ENCODE peak calls at places on chromosome 17, in four cellular contexts. One of them, this sample, is unnamed.

GRCh38 chr17:16346721-16347271 is 6.5 kb downstream of the CENPV start:
- DNase-seq in CD8-positive, alpha-beta T cell: no peak
- DNase-seq in uterus: no peak
- DNase-seq in tibial artery: no peak
- DNase-seq in this sample: no peak

GRCh38 chr17:17537311-17538099 is 41.3 kb upstream of the RASD1 start:
- DNase-seq in CD8-positive, alpha-beta T cell: no peak
- DNase-seq in uterus: no peak
- DNase-seq in tibial artery: no peak
- DNase-seq in this sample: no peak

GRCh38 chr17:62933986-62934385 is 32.0 kb upstream of the TANC2 start:
- DNase-seq in CD8-positive, alpha-beta T cell: no peak
- DNase-seq in uterus: no peak
- DNase-seq in tibial artery: no peak
- DNase-seq in this sample: no peak

GRCh38 chr17:48181653-48182052 is 74.1 kb downstream of the SNX11 start:
- DNase-seq in CD8-positive, alpha-beta T cell: no peak
- DNase-seq in uterus: no peak
- DNase-seq in tibial artery: no peak
- DNase-seq in this sample: no peak

GRCh38 chr17:83203472-83204221 is 124.2 kb downstream of the METRNL start:
- DNase-seq in CD8-positive, alpha-beta T cell: peak
- DNase-seq in uterus: peak
- DNase-seq in tibial artery: peak
- DNase-seq in this sample: no peak

GRCh38 chr17:51372345-51373004 is 112.1 kb downstream of the UTP18 start:
- DNase-seq in CD8-positive, alpha-beta T cell: no peak
- DNase-seq in uterus: no peak
- DNase-seq in tibial artery: peak
- DNase-seq in this sample: no peak

GRCh38 chr17:78990349-78991016 is 10.8 kb upstream of the LGALS3BP start:
- DNase-seq in CD8-positive, alpha-beta T cell: no peak
- DNase-seq in uterus: no peak
- DNase-seq in tibial artery: no peak
- DNase-seq in this sample: no peak

GRCh38 chr17:4947411-4948165 is 742 bp downstream of the PFN1 start:
- DNase-seq in CD8-positive, alpha-beta T cell: peak
- DNase-seq in uterus: peak
- DNase-seq in tibial artery: peak
- DNase-seq in this sample: no peak

GRCh38 chr17:1577186-1577585 is 14.6 kb upstream of the PITPNA start:
- DNase-seq in CD8-positive, alpha-beta T cell: no peak
- DNase-seq in uterus: peak
- DNase-seq in tibial artery: peak
- DNase-seq in this sample: peak

GRCh38 chr17:64418506-64419339 is 28.1 kb upstream of the PECAM1 start:
- DNase-seq in CD8-positive, alpha-beta T cell: no peak
- DNase-seq in uterus: no peak
- DNase-seq in tibial artery: no peak
- DNase-seq in this sample: no peak

GRCh38 chr17:74566132-74566753 is 1.1 kb downstream of the CD300H start:
- DNase-seq in CD8-positive, alpha-beta T cell: peak
- DNase-seq in uterus: no peak
- DNase-seq in tibial artery: peak
- DNase-seq in this sample: peak

GRCh38 chr17:15432807-15433547 is 34.4 kb downstream of the CDRT4 start:
- DNase-seq in CD8-positive, alpha-beta T cell: no peak
- DNase-seq in uterus: peak
- DNase-seq in tibial artery: no peak
- DNase-seq in this sample: no peak

GRCh38 chr17:51707216-51707615 is 446.9 kb downstream of the UTP18 start:
- DNase-seq in CD8-positive, alpha-beta T cell: no peak
- DNase-seq in uterus: no peak
- DNase-seq in tibial artery: no peak
- DNase-seq in this sample: peak

GRCh38 chr17:56737741-56738161 is 96.0 kb downstream of the C17orf67 start:
- DNase-seq in CD8-positive, alpha-beta T cell: no peak
- DNase-seq in uterus: no peak
- DNase-seq in tibial artery: no peak
- DNase-seq in this sample: no peak

GRCh38 chr17:3959295-3959899 is 4.8 kb downstream of the ATP2A3 start:
- DNase-seq in CD8-positive, alpha-beta T cell: no peak
- DNase-seq in uterus: no peak
- DNase-seq in tibial artery: no peak
- DNase-seq in this sample: no peak

GRCh38 chr17:19329136-19329535 is 33.4 kb downstream of the B9D1 start:
- DNase-seq in CD8-positive, alpha-beta T cell: no peak
- DNase-seq in uterus: no peak
- DNase-seq in tibial artery: no peak
- DNase-seq in this sample: no peak

GRCh38 chr17:63956296-63956920 is 16.3 kb downstream of the SCN4A start:
- DNase-seq in CD8-positive, alpha-beta T cell: no peak
- DNase-seq in uterus: no peak
- DNase-seq in tibial artery: no peak
- DNase-seq in this sample: no peak

GRCh38 chr17:66737524-66737923 is 97.4 kb upstream of the CACNG5 start:
- DNase-seq in CD8-positive, alpha-beta T cell: no peak
- DNase-seq in uterus: no peak
- DNase-seq in tibial artery: no peak
- DNase-seq in this sample: no peak

GRCh38 chr17:40978752-40979151 is 5.4 kb downstream of the KRT40 start:
- DNase-seq in CD8-positive, alpha-beta T cell: no peak
- DNase-seq in uterus: no peak
- DNase-seq in tibial artery: no peak
- DNase-seq in this sample: no peak

GRCh38 chr17:27269978-27270377 is 23.9 kb upstream of the WSB1 start:
- DNase-seq in CD8-positive, alpha-beta T cell: no peak
- DNase-seq in uterus: no peak
- DNase-seq in tibial artery: no peak
- DNase-seq in this sample: no peak

GRCh38 chr17:7974638-7975131 is 27.7 kb upstream of the GUCY2D start:
- DNase-seq in CD8-positive, alpha-beta T cell: no peak
- DNase-seq in uterus: no peak
- DNase-seq in tibial artery: no peak
- DNase-seq in this sample: no peak

GRCh38 chr17:35051579-35052239 is 11.8 kb downstream of the RFFL start:
- DNase-seq in CD8-positive, alpha-beta T cell: no peak
- DNase-seq in uterus: no peak
- DNase-seq in tibial artery: no peak
- DNase-seq in this sample: no peak

GRCh38 chr17:73118139-73118538 is 25.7 kb upstream of the SLC39A11 start:
- DNase-seq in CD8-positive, alpha-beta T cell: no peak
- DNase-seq in uterus: no peak
- DNase-seq in tibial artery: no peak
- DNase-seq in this sample: no peak

GRCh38 chr17:76966486-76967181 is 98.4 kb downstream of the MGAT5B start:
- DNase-seq in CD8-positive, alpha-beta T cell: no peak
- DNase-seq in uterus: no peak
- DNase-seq in tibial artery: no peak
- DNase-seq in this sample: no peak

GRCh38 chr17:40559016-40559853 is 6.0 kb downstream of the CCR7 start:
- DNase-seq in CD8-positive, alpha-beta T cell: no peak
- DNase-seq in uterus: peak
- DNase-seq in tibial artery: no peak
- DNase-seq in this sample: no peak

GRCh38 chr17:13140750-13141149 is 122.9 kb upstream of the ELAC2 start:
- DNase-seq in CD8-positive, alpha-beta T cell: no peak
- DNase-seq in uterus: no peak
- DNase-seq in tibial artery: no peak
- DNase-seq in this sample: no peak

GRCh38 chr17:56141046-56141839 is 12.0 kb upstream of the ANKFN1 start:
- DNase-seq in CD8-positive, alpha-beta T cell: no peak
- DNase-seq in uterus: no peak
- DNase-seq in tibial artery: no peak
- DNase-seq in this sample: no peak

GRCh38 chr17:37574427-37574826 is 34.8 kb downstream of the SYNRG start:
- DNase-seq in CD8-positive, alpha-beta T cell: no peak
- DNase-seq in uterus: no peak
- DNase-seq in tibial artery: no peak
- DNase-seq in this sample: no peak

GRCh38 chr17:37571674-37572073 is 37.5 kb downstream of the SYNRG start:
- DNase-seq in CD8-positive, alpha-beta T cell: no peak
- DNase-seq in uterus: no peak
- DNase-seq in tibial artery: no peak
- DNase-seq in this sample: no peak

GRCh38 chr17:37567137-37567927 is 41.9 kb downstream of the SYNRG start:
- DNase-seq in CD8-positive, alpha-beta T cell: no peak
- DNase-seq in uterus: no peak
- DNase-seq in tibial artery: no peak
- DNase-seq in this sample: no peak

GRCh38 chr17:37568350-37569053 is 40.7 kb downstream of the SYNRG start:
- DNase-seq in CD8-positive, alpha-beta T cell: no peak
- DNase-seq in uterus: no peak
- DNase-seq in tibial artery: no peak
- DNase-seq in this sample: no peak

GRCh38 chr17:37570527-37571093 is 38.6 kb downstream of the SYNRG start:
- DNase-seq in CD8-positive, alpha-beta T cell: peak
- DNase-seq in uterus: no peak
- DNase-seq in tibial artery: no peak
- DNase-seq in this sample: peak
- TF ChIP-seq CTCF in CD8-positive, alpha-beta T cell: no peak
- TF ChIP-seq CTCF in uterus: no peak
- TF ChIP-seq CTCF in tibial artery: no peak
- TF ChIP-seq CTCF in this sample: peak

DNA sequence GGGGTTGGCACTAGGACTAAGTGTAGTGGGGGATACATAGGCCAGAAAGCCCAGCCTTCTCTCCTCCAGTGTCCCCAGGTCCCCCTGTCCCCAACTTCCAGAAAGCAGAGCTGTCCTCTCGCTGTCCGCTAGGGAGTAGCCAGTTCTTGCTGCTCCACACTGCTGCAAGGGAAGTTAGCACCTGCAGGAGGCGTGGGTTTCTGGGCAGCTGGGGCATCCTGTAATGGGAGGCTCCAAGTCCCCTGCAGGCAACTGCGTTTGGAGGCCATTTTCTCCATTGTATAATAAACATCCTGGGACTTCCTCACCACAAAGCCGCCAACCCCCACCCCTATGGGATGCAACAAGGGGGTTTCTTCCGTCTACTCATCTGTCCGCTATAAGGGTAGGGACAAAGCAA is 1.7 kb downstream of the RPRML start:
- DNase-seq in CD8-positive, alpha-beta T cell: no peak
- DNase-seq in uterus: no peak
- DNase-seq in tibial artery: no peak
- DNase-seq in this sample: no peak
- TF ChIP-seq CTCF in CD8-positive, alpha-beta T cell: no peak
- TF ChIP-seq CTCF in uterus: no peak
- TF ChIP-seq CTCF in tibial artery: no peak
- TF ChIP-seq CTCF in this sample: peak

GRCh38 chr17:55054429-55054828 is 85.9 kb downstream of the STXBP4 start:
- DNase-seq in CD8-positive, alpha-beta T cell: no peak
- DNase-seq in uterus: no peak
- DNase-seq in tibial artery: no peak
- DNase-seq in this sample: no peak

GRCh38 chr17:55056530-55056929 is 88.0 kb downstream of the STXBP4 start:
- DNase-seq in CD8-positive, alpha-beta T cell: no peak
- DNase-seq in uterus: no peak
- DNase-seq in tibial artery: no peak
- DNase-seq in this sample: no peak

GRCh38 chr17:55059724-55060123 is 91.2 kb downstream of the STXBP4 start:
- DNase-seq in CD8-positive, alpha-beta T cell: no peak
- DNase-seq in uterus: no peak
- DNase-seq in tibial artery: no peak
- DNase-seq in this sample: no peak

GRCh38 chr17:55057184-55057583 is 88.6 kb downstream of the STXBP4 start:
- DNase-seq in CD8-positive, alpha-beta T cell: no peak
- DNase-seq in uterus: no peak
- DNase-seq in tibial artery: no peak
- DNase-seq in this sample: no peak

DNA sequence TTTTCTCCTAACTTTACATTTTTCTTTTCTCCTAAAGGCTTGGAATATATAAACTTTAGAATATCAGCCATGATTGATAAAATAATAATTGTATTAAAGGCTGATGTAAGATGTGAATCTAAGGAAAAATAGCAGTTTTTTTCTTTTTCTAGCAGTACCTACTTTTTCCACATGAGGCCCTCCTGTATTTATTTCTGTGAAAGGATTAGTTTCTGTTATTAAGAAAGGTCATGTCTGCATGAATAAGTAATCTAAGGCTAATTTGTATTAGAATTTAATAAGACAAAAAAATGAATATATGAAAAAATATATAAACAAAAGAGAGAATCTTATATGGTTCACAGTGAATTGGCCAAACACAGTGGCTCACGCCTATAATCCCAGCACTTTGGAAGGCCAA is 85.3 kb downstream of the STXBP4 start:
- DNase-seq in CD8-positive, alpha-beta T cell: no peak
- DNase-seq in uterus: no peak
- DNase-seq in tibial artery: no peak
- DNase-seq in this sample: no peak
- TF ChIP-seq CTCF in CD8-positive, alpha-beta T cell: no peak
- TF ChIP-seq CTCF in uterus: peak
- TF ChIP-seq CTCF in tibial artery: peak
- TF ChIP-seq CTCF in this sample: peak

GRCh38 chr17:68600881-68601564 is at the start of gene FAM20A:
- DNase-seq in CD8-positive, alpha-beta T cell: no peak
- DNase-seq in uterus: peak
- DNase-seq in tibial artery: no peak
- DNase-seq in this sample: no peak

GRCh38 chr17:68599873-68600122 is 1.4 kb downstream of the FAM20A start:
- DNase-seq in CD8-positive, alpha-beta T cell: no peak
- DNase-seq in uterus: peak
- DNase-seq in tibial artery: no peak
- DNase-seq in this sample: no peak

GRCh38 chr17:68601565-68602266 is 549 bp upstream of the FAM20A start:
- DNase-seq in CD8-positive, alpha-beta T cell: no peak
- DNase-seq in uterus: no peak
- DNase-seq in tibial artery: no peak
- DNase-seq in this sample: no peak

GRCh38 chr17:68599091-68599872 is 1.9 kb downstream of the FAM20A start:
- DNase-seq in CD8-positive, alpha-beta T cell: no peak
- DNase-seq in uterus: peak
- DNase-seq in tibial artery: no peak
- DNase-seq in this sample: peak

DNA sequence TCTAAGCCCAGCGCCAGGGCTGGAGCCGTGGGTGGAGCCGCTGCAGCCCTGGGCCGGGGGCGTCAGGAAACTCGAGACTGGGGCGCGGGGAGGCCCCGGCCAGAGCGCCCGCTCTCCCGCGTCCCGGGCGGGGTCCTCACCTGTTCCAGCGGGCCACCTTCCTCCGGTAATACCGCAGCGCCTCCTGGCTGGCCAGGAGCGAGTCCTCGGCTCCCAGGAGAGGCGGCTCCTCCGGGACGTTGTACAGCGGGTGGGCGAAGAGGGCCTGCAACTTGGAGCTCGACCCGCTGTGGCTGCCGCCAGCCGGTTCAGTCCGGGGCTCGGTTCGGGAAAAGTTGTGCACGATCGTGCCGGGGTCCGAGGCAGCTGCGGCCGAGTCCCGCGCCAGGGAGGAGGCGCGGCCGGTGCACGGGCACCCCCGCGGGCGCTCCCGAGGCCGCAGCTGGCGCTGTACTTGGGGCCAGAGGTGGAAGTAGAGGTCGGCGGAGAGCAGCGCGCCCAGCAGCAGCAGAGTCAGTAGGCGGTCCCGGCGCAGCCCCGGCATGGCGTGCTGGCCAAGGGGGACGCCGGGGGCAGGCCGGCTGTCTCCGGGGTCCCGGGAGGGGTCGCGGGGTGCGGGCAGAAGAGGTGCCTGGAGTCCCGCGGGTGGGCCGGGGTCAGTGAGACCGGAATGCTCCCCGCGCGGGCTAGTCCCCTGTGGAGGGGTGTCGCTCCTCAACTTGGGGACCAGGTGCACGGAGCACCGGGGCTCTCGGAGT is 865 bp downstream of the FAM20A start:
- DNase-seq in CD8-positive, alpha-beta T cell: no peak
- DNase-seq in uterus: peak
- DNase-seq in tibial artery: no peak
- DNase-seq in this sample: no peak
- TF ChIP-seq CTCF in CD8-positive, alpha-beta T cell: no peak
- TF ChIP-seq CTCF in uterus: peak
- TF ChIP-seq CTCF in tibial artery: no peak
- TF ChIP-seq CTCF in this sample: peak